ENCODE peak calls at places on chromosome 2, in nine cellular contexts. One of them, this sample, is unnamed.

GRCh38 chr2:233352141-233352842 is 2.0 kb upstream of the DGKD start:
- DNase-seq in sigmoid colon: no peak
- DNase-seq in choroid plexus epithelial cell: no peak
- DNase-seq in body of pancreas: no peak
- DNase-seq in epithelial cell of esophagus: no peak
- DNase-seq in IMR-90: no peak
- DNase-seq in natural killer cell: no peak
- DNase-seq in mammary epithelial cell: no peak
- DNase-seq in heart right ventricle: no peak
- DNase-seq in this sample: no peak

GRCh38 chr2:240368746-240369724 is 66.4 kb upstream of the GPC1 start:
- DNase-seq in choroid plexus epithelial cell: no peak
- DNase-seq in body of pancreas: peak; percentile 21
- DNase-seq in epithelial cell of esophagus: peak; percentile 14
- DNase-seq in heart right ventricle: peak; percentile 80
- DNase-seq in natural killer cell: no peak
- DNase-seq in IMR-90: no peak
- DNase-seq in mammary epithelial cell: no peak
- DNase-seq in sigmoid colon: no peak
- DNase-seq in this sample: no peak

GRCh38 chr2:210660-211059 is 53.2 kb downstream of the SH3YL1 start:
- DNase-seq in natural killer cell: no peak
- DNase-seq in epithelial cell of esophagus: peak; percentile 70
- DNase-seq in choroid plexus epithelial cell: no peak
- DNase-seq in sigmoid colon: no peak
- DNase-seq in heart right ventricle: no peak
- DNase-seq in mammary epithelial cell: peak; percentile 79
- DNase-seq in body of pancreas: no peak
- DNase-seq in IMR-90: peak; percentile 5
- DNase-seq in this sample: no peak

GRCh38 chr2:88857951-88858406 is 166.5 kb downstream of the RPIA start:
- DNase-seq in sigmoid colon: no peak
- DNase-seq in IMR-90: peak; percentile 62
- DNase-seq in natural killer cell: no peak
- DNase-seq in choroid plexus epithelial cell: peak; percentile 93
- DNase-seq in heart right ventricle: no peak
- DNase-seq in epithelial cell of esophagus: no peak
- DNase-seq in mammary epithelial cell: peak; percentile 2
- DNase-seq in body of pancreas: peak; percentile 53
- DNase-seq in this sample: no peak

GRCh38 chr2:120231564-120231973 is 8.4 kb upstream of the TMEM185B start:
- DNase-seq in sigmoid colon: no peak
- DNase-seq in heart right ventricle: no peak
- DNase-seq in body of pancreas: no peak
- DNase-seq in mammary epithelial cell: no peak
- DNase-seq in IMR-90: no peak
- DNase-seq in natural killer cell: no peak
- DNase-seq in epithelial cell of esophagus: no peak
- DNase-seq in choroid plexus epithelial cell: no peak
- DNase-seq in this sample: no peak

GRCh38 chr2:101341901-101342624 is 33.6 kb upstream of the RNF149 start:
- DNase-seq in epithelial cell of esophagus: peak; percentile 73
- DNase-seq in IMR-90: peak; percentile 61
- DNase-seq in choroid plexus epithelial cell: peak; percentile 81
- DNase-seq in body of pancreas: peak; percentile 74
- DNase-seq in natural killer cell: peak; percentile 66
- DNase-seq in mammary epithelial cell: peak; percentile 52
- DNase-seq in heart right ventricle: peak; percentile 77
- DNase-seq in sigmoid colon: peak; percentile 84
- DNase-seq in this sample: no peak

GRCh38 chr2:241852116-241852980 is 6.3 kb downstream of the PDCD1 start:
- DNase-seq in choroid plexus epithelial cell: no peak
- DNase-seq in sigmoid colon: peak; percentile 62
- DNase-seq in epithelial cell of esophagus: no peak
- DNase-seq in natural killer cell: peak; percentile 12
- DNase-seq in IMR-90: no peak
- DNase-seq in heart right ventricle: no peak
- DNase-seq in mammary epithelial cell: no peak
- DNase-seq in body of pancreas: no peak
- DNase-seq in this sample: peak; percentile 43

GRCh38 chr2:31402388-31402787 is 12.2 kb downstream of the XDH start:
- DNase-seq in body of pancreas: no peak
- DNase-seq in epithelial cell of esophagus: peak; percentile 75
- DNase-seq in natural killer cell: no peak
- DNase-seq in heart right ventricle: no peak
- DNase-seq in choroid plexus epithelial cell: no peak
- DNase-seq in mammary epithelial cell: no peak
- DNase-seq in IMR-90: peak; percentile 28
- DNase-seq in sigmoid colon: no peak
- DNase-seq in this sample: no peak

GRCh38 chr2:128452536-128453530 is 134.2 kb upstream of the HS6ST1 start:
- DNase-seq in natural killer cell: peak; percentile 6
- DNase-seq in body of pancreas: no peak
- DNase-seq in IMR-90: no peak
- DNase-seq in epithelial cell of esophagus: no peak
- DNase-seq in mammary epithelial cell: no peak
- DNase-seq in heart right ventricle: no peak
- DNase-seq in sigmoid colon: no peak
- DNase-seq in choroid plexus epithelial cell: no peak
- DNase-seq in this sample: peak; percentile 32

GRCh38 chr2:85522090-85522647 is 16.8 kb upstream of the MAT2A start:
- DNase-seq in body of pancreas: no peak
- DNase-seq in IMR-90: no peak
- DNase-seq in natural killer cell: no peak
- DNase-seq in sigmoid colon: no peak
- DNase-seq in mammary epithelial cell: no peak
- DNase-seq in choroid plexus epithelial cell: no peak
- DNase-seq in heart right ventricle: no peak
- DNase-seq in epithelial cell of esophagus: no peak
- DNase-seq in this sample: no peak

GRCh38 chr2:175167076-175167791 is 769 bp downstream of the ATF2 start:
- DNase-seq in natural killer cell: no peak
- DNase-seq in sigmoid colon: no peak
- DNase-seq in body of pancreas: peak; percentile 15
- DNase-seq in IMR-90: no peak
- DNase-seq in choroid plexus epithelial cell: peak; percentile 48
- DNase-seq in epithelial cell of esophagus: peak; percentile 39
- DNase-seq in mammary epithelial cell: peak; percentile 40
- DNase-seq in heart right ventricle: peak; percentile 25
- DNase-seq in this sample: no peak

DNA sequence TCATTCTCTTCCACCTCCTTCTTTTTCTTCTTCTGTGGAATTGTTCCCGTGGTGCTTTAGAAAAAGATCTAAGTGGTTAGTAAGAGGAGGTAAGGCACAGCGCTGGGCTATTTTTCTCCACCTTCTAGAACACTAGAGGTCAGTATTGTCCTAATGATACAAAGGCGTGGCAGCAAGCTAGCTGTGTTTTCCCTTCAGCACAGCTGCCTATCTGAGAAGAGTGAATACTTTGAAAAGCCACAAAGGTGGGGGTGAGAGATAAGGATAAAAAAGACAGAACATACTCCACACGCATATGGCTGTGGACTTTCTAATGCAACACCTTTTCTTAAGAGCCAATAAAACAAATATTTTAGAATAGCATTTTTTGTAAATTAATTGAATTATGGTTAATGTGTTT is 2.1 kb downstream of the CNTNAP5 start:
- DNase-seq in sigmoid colon: no peak
- DNase-seq in natural killer cell: no peak
- DNase-seq in epithelial cell of esophagus: peak; percentile 62
- DNase-seq in choroid plexus epithelial cell: peak; percentile 62
- DNase-seq in heart right ventricle: no peak
- DNase-seq in mammary epithelial cell: peak; percentile 24
- DNase-seq in IMR-90: peak; percentile 30
- DNase-seq in body of pancreas: peak; percentile 36
- DNase-seq in this sample: no peak
- TF ChIP-seq CTCF in sigmoid colon: no peak
- TF ChIP-seq CTCF in natural killer cell: no peak
- TF ChIP-seq CTCF in epithelial cell of esophagus: peak; percentile 63
- TF ChIP-seq CTCF in choroid plexus epithelial cell: peak; percentile 60
- TF ChIP-seq CTCF in heart right ventricle: peak; percentile 69
- TF ChIP-seq CTCF in mammary epithelial cell: peak; percentile 68
- TF ChIP-seq CTCF in IMR-90: peak; percentile 60
- TF ChIP-seq CTCF in body of pancreas: peak; percentile 53
- TF ChIP-seq CTCF in this sample: no peak

GRCh38 chr2:95231723-95232122 is 24.4 kb downstream of the ZNF892 start:
- DNase-seq in epithelial cell of esophagus: peak; percentile 67
- DNase-seq in mammary epithelial cell: peak; percentile 57
- DNase-seq in natural killer cell: no peak
- DNase-seq in heart right ventricle: no peak
- DNase-seq in IMR-90: peak; percentile 55
- DNase-seq in choroid plexus epithelial cell: peak; percentile 64
- DNase-seq in sigmoid colon: no peak
- DNase-seq in body of pancreas: peak; percentile 75
- DNase-seq in this sample: no peak
- TF ChIP-seq CTCF in epithelial cell of esophagus: peak; percentile 98
- TF ChIP-seq CTCF in mammary epithelial cell: peak; percentile 99
- TF ChIP-seq CTCF in natural killer cell: peak; percentile 19
- TF ChIP-seq CTCF in heart right ventricle: peak; percentile 62
- TF ChIP-seq CTCF in IMR-90: peak; percentile 49
- TF ChIP-seq CTCF in choroid plexus epithelial cell: peak; percentile 72
- TF ChIP-seq CTCF in sigmoid colon: peak; percentile 27
- TF ChIP-seq CTCF in body of pancreas: peak; percentile 83
- TF ChIP-seq CTCF in this sample: peak; percentile 77

GRCh38 chr2:168494190-168494711 is 38.2 kb downstream of the CERS6 start:
- DNase-seq in epithelial cell of esophagus: peak; percentile 39
- DNase-seq in natural killer cell: no peak
- DNase-seq in choroid plexus epithelial cell: peak; percentile 53
- DNase-seq in heart right ventricle: no peak
- DNase-seq in mammary epithelial cell: no peak
- DNase-seq in sigmoid colon: no peak
- DNase-seq in body of pancreas: no peak
- DNase-seq in IMR-90: no peak
- DNase-seq in this sample: no peak
- TF ChIP-seq CTCF in epithelial cell of esophagus: peak; percentile 39
- TF ChIP-seq CTCF in natural killer cell: no peak
- TF ChIP-seq CTCF in choroid plexus epithelial cell: peak; percentile 58
- TF ChIP-seq CTCF in heart right ventricle: no peak
- TF ChIP-seq CTCF in mammary epithelial cell: peak; percentile 28
- TF ChIP-seq CTCF in sigmoid colon: no peak
- TF ChIP-seq CTCF in body of pancreas: no peak
- TF ChIP-seq CTCF in IMR-90: peak; percentile 10
- TF ChIP-seq CTCF in this sample: peak; percentile 16

GRCh38 chr2:109202486-109202885 is 73.5 kb downstream of the SH3RF3 start:
- DNase-seq in IMR-90: no peak
- DNase-seq in body of pancreas: no peak
- DNase-seq in heart right ventricle: no peak
- DNase-seq in choroid plexus epithelial cell: no peak
- DNase-seq in epithelial cell of esophagus: no peak
- DNase-seq in natural killer cell: no peak
- DNase-seq in mammary epithelial cell: no peak
- DNase-seq in sigmoid colon: no peak
- DNase-seq in this sample: no peak

GRCh38 chr2:109203246-109204011 is 74.4 kb downstream of the SH3RF3 start:
- DNase-seq in epithelial cell of esophagus: no peak
- DNase-seq in mammary epithelial cell: no peak
- DNase-seq in IMR-90: no peak
- DNase-seq in choroid plexus epithelial cell: no peak
- DNase-seq in heart right ventricle: no peak
- DNase-seq in body of pancreas: no peak
- DNase-seq in natural killer cell: no peak
- DNase-seq in sigmoid colon: no peak
- DNase-seq in this sample: no peak

GRCh38 chr2:109200616-109201464 is 71.8 kb downstream of the SH3RF3 start:
- DNase-seq in epithelial cell of esophagus: no peak
- DNase-seq in natural killer cell: no peak
- DNase-seq in mammary epithelial cell: no peak
- DNase-seq in IMR-90: no peak
- DNase-seq in heart right ventricle: no peak
- DNase-seq in body of pancreas: no peak
- DNase-seq in sigmoid colon: no peak
- DNase-seq in choroid plexus epithelial cell: no peak
- DNase-seq in this sample: no peak

GRCh38 chr2:109199790-109200189 is 70.8 kb downstream of the SH3RF3 start:
- DNase-seq in mammary epithelial cell: no peak
- DNase-seq in natural killer cell: no peak
- DNase-seq in heart right ventricle: no peak
- DNase-seq in IMR-90: no peak
- DNase-seq in sigmoid colon: no peak
- DNase-seq in epithelial cell of esophagus: no peak
- DNase-seq in choroid plexus epithelial cell: no peak
- DNase-seq in body of pancreas: no peak
- DNase-seq in this sample: no peak

GRCh38 chr2:109201465-109202420 is 72.7 kb downstream of the SH3RF3 start:
- DNase-seq in epithelial cell of esophagus: no peak
- DNase-seq in body of pancreas: no peak
- DNase-seq in choroid plexus epithelial cell: no peak
- DNase-seq in heart right ventricle: no peak
- DNase-seq in sigmoid colon: no peak
- DNase-seq in natural killer cell: no peak
- DNase-seq in IMR-90: no peak
- DNase-seq in mammary epithelial cell: no peak
- DNase-seq in this sample: no peak
- TF ChIP-seq CTCF in epithelial cell of esophagus: no peak
- TF ChIP-seq CTCF in body of pancreas: no peak
- TF ChIP-seq CTCF in choroid plexus epithelial cell: no peak
- TF ChIP-seq CTCF in heart right ventricle: no peak
- TF ChIP-seq CTCF in sigmoid colon: no peak
- TF ChIP-seq CTCF in natural killer cell: no peak
- TF ChIP-seq CTCF in IMR-90: no peak
- TF ChIP-seq CTCF in mammary epithelial cell: no peak
- TF ChIP-seq CTCF in this sample: no peak

GRCh38 chr2:215553946-215554345 is 118.1 kb upstream of the FN1 start:
- DNase-seq in heart right ventricle: no peak
- DNase-seq in IMR-90: no peak
- DNase-seq in epithelial cell of esophagus: peak; percentile 21
- DNase-seq in choroid plexus epithelial cell: no peak
- DNase-seq in sigmoid colon: no peak
- DNase-seq in body of pancreas: no peak
- DNase-seq in mammary epithelial cell: no peak
- DNase-seq in natural killer cell: no peak
- DNase-seq in this sample: no peak
- TF ChIP-seq CTCF in heart right ventricle: no peak
- TF ChIP-seq CTCF in IMR-90: no peak
- TF ChIP-seq CTCF in epithelial cell of esophagus: peak; percentile 16
- TF ChIP-seq CTCF in choroid plexus epithelial cell: peak; percentile 35
- TF ChIP-seq CTCF in sigmoid colon: no peak
- TF ChIP-seq CTCF in body of pancreas: no peak
- TF ChIP-seq CTCF in mammary epithelial cell: peak; percentile 13
- TF ChIP-seq CTCF in natural killer cell: no peak
- TF ChIP-seq CTCF in this sample: peak; percentile 4

DNA sequence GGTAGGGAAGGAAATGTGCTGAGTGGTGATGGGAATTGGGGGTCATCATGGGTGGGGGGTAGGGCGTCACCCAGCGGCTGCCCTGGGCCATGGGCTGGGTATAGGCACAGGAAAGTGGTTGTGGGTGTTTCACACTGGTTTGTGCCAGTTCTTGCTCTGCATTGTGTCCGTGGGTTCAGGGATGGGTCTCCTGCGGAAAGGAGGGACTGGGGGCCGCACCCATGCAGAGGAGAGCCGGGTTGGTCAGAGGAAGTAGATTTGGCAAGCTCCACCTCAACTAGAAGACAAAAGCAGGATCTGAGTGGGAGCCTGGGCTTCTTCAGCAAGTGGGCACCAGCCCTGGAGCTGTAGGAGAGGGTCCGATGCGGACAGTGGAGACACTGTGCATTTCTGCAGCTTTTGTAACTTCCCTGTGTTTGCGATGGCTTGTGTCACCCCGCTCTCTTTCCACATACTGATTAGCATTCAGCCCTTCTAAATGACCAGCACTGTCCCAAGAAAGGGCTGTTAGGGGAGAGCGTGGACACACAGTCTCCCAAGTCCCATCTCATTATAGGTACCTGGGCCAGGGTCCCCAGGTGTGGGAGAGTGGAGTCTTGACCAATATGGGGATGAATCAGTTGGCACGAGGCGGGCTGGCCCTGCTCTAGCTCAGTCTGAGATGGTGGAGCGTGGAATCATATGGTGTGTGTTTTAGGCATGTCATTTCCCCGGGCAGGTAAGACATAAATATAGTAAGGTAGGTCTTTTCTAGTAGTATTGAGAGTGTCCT is 67.2 kb downstream of the LRRFIP1 start:
- DNase-seq in epithelial cell of esophagus: no peak
- DNase-seq in heart right ventricle: no peak
- DNase-seq in body of pancreas: no peak
- DNase-seq in choroid plexus epithelial cell: no peak
- DNase-seq in natural killer cell: no peak
- DNase-seq in IMR-90: no peak
- DNase-seq in mammary epithelial cell: no peak
- DNase-seq in sigmoid colon: peak; percentile 69
- DNase-seq in this sample: peak; percentile 80
- TF ChIP-seq CTCF in epithelial cell of esophagus: no peak
- TF ChIP-seq CTCF in heart right ventricle: no peak
- TF ChIP-seq CTCF in body of pancreas: no peak
- TF ChIP-seq CTCF in choroid plexus epithelial cell: no peak
- TF ChIP-seq CTCF in natural killer cell: no peak
- TF ChIP-seq CTCF in IMR-90: no peak
- TF ChIP-seq CTCF in mammary epithelial cell: no peak
- TF ChIP-seq CTCF in sigmoid colon: no peak
- TF ChIP-seq CTCF in this sample: no peak

This sample was measured in CD14-positive monocyte.